ENCODE peak calls at places on chromosomes 7 and 10, in five cellular contexts. R, M, L, G and I are unnamed samples. For H3K9me3, the result is how much of the 10 kb centered on the place peaks cover.

GRCh38 chr10:120414946-120415345 is 42.1 kb upstream of the PLPP4 start:
- DNase-seq in R (no peak), M (no peak), L (no peak), G (no peak), I (no peak)

GRCh38 chr10:2985729-2986232 is 81.6 kb upstream of the PFKP start:
- DNase-seq in R (no peak), M (peak), L (peak), G (no peak), I (no peak)

GRCh38 chr10:122192142-122192541 is 79.0 kb upstream of the BTBD16 start:
- DNase-seq in R (no peak), M (no peak), L (no peak), G (no peak), I (no peak)

GRCh38 chr7:106009511-106010226 is 46.6 kb downstream of the CDHR3 start:
- DNase-seq in R (peak), M (peak), L (peak), G (peak), I (peak)

GRCh38 chr10:3046210-3046779 is 21.1 kb upstream of the PFKP start:
- DNase-seq in R (no peak), M (no peak), L (no peak), G (no peak), I (no peak)

GRCh38 chr10:62244785-62245595 is 23.7 kb downstream of the RTKN2 start:
- DNase-seq in R (peak), M (peak), L (no peak), G (no peak), I (peak)

GRCh38 chr10:5023126-5023701 is 19.6 kb upstream of the AKR1C2 start:
- DNase-seq in R (no peak), M (no peak), L (no peak), G (no peak), I (no peak)

GRCh38 chr10:94680544-94680943 is 3.0 kb upstream of the CYP2C18 start:
- DNase-seq in R (no peak), M (no peak), L (peak), G (no peak), I (no peak)

GRCh38 chr10:670990-671389 is 18.5 kb downstream of the DIP2C start:
- DNase-seq in R (no peak), M (no peak), L (no peak), G (no peak), I (no peak)

GRCh38 chr7:148987751-148988512 is 40.4 kb downstream of the PDIA4 start:
- DNase-seq in R (no peak), M (peak), L (no peak), G (no peak), I (peak)

GRCh38 chr7:94301024-94301588 is 93.6 kb upstream of the COL1A2 start:
- DNase-seq in R (peak), M (peak), L (peak), G (peak), I (peak)

GRCh38 chr7:47423196-47423595 is 158.7 kb downstream of the TNS3 start:
- DNase-seq in R (no peak), M (no peak), L (no peak), G (no peak), I (no peak)

GRCh38 chr7:23654508-23654907 is 25.5 kb upstream of the FAM221A start:
- DNase-seq in R (no peak), M (peak), L (peak), G (no peak), I (peak)

GRCh38 chr10:102109166-102110116 is 10.7 kb downstream of the LDB1 start:
- DNase-seq in R (no peak), M (no peak), L (no peak), G (no peak), I (no peak)

GRCh38 chr7:80147543-80148376 is 13.1 kb downstream of the GNAI1 start:
- DNase-seq in R (no peak), M (peak), L (no peak), G (no peak), I (no peak)

GRCh38 chr7:100544949-100545635 is 6.1 kb downstream of the AGFG2 start:
- DNase-seq in R (peak), M (peak), L (no peak), G (no peak), I (no peak)

GRCh38 chr10:127966875-127967274 is 60.0 kb downstream of the PTPRE start:
- DNase-seq in R (no peak), M (no peak), L (no peak), G (no peak), I (no peak)

GRCh38 chr7:106643189-106643588 is 17.8 kb downstream of the CCDC71L start:
- DNase-seq in R (no peak), M (no peak), L (no peak), G (no peak), I (no peak)

GRCh38 chr10:8375137-8375536 is 320.6 kb downstream of the GATA3 start:
- DNase-seq in R (no peak), M (no peak), L (no peak), G (no peak), I (no peak)

GRCh38 chr7:2554654-2555053 is 670 bp downstream of the BRAT1 start:
- DNase-seq in R (no peak), M (no peak), L (no peak), G (no peak), I (no peak)

GRCh38 chr10:112080284-112080683 is 103.3 kb downstream of the GPAM start:
- DNase-seq in R (no peak), M (no peak), L (no peak), G (no peak), I (no peak)

GRCh38 chr7:117612637-117613036 is 132.8 kb downstream of the CFTR start:
- DNase-seq in R (no peak), M (no peak), L (no peak), G (no peak), I (no peak)

GRCh38 chr7:101993311-101993710 is 175.9 kb downstream of the CUX1 start:
- DNase-seq in R (no peak), M (no peak), L (no peak), G (no peak), I (no peak)

GRCh38 chr7:128166603-128167315 is 74.3 kb upstream of the LEP start:
- DNase-seq in R (no peak), M (no peak), L (no peak), G (peak), I (no peak)

GRCh38 chr10:97182327-97182990 is 3.3 kb downstream of the SLIT1 start:
- DNase-seq in R (no peak), M (no peak), L (no peak), G (no peak), I (no peak)

GRCh38 chr10:104025524-104025923 is 58.6 kb downstream of the SLK start:
- DNase-seq in R (no peak), M (no peak), L (no peak), G (no peak), I (no peak)

GRCh38 chr10:49058341-49059255 is 56.7 kb downstream of the VSTM4 start:
- DNase-seq in R (peak), M (no peak), L (no peak), G (peak), I (no peak)

GRCh38 chr7:97513326-97513725 is 218.6 kb upstream of the TAC1 start:
- DNase-seq in R (no peak), M (no peak), L (no peak), G (no peak), I (no peak)

GRCh38 chr10:77560471-77560870 is 77.1 kb downstream of the KCNMA1 start:
- DNase-seq in R (no peak), M (no peak), L (no peak), G (no peak), I (no peak)

DNA sequence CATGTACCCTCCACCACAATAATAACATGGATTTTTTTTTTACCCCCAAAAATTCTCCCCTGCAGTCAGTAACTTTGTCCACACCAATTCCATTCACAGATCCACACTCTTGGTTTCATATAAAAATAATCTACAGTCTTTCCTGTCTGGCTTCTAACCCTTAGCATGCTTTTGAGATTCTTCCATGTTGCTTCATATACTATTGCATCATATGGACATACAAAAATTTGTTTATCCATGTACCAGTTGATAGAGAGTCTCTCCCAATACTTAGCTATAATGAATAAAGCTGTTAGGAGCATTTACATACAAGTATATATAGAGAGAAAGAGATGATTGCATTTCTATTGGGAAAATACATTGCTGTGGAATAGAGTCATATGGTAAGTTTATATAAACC is 575.0 kb downstream of the XPNPEP1 start:
- DNase-seq in R (no peak), M (peak), L (no peak), G (no peak), I (no peak)
- H3K27ac ChIP-seq in R (no peak), M (no peak), L (no peak), G (no peak), I (no peak)

GRCh38 chr10:114664127-114664526 is 6.1 kb upstream of the ABLIM1 start:
- DNase-seq in R (no peak), M (no peak), L (no peak), G (no peak), I (no peak)

GRCh38 chr10:114663631-114664030 is 5.6 kb upstream of the ABLIM1 start:
- DNase-seq in R (no peak), M (no peak), L (no peak), G (no peak), I (no peak)

GRCh38 chr10:114665406-114665805 is 7.3 kb upstream of the ABLIM1 start:
- DNase-seq in R (no peak), M (no peak), L (no peak), G (no peak), I (no peak)

GRCh38 chr10:114668375-114669080 is 10.5 kb upstream of the ABLIM1 start:
- DNase-seq in R (no peak), M (no peak), L (no peak), G (no peak), I (no peak)

DNA sequence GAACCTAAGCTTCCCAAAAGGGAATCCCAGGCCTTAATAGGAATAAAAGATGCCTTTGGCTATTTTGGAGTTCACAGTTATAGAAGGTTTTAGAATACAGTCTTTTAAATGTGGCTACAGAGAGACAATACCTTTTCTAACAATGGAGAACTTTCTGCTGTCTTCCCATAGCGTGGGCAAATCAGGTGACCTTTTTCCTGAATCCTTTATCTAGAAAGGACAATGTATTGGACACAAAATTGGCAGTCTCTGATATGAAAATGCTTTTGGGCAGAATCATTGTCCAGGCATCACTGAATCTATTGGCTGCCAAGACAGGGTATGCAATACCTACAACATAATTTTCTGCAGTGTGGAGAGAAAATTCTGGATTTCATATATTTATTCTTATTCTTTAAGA is 7.8 kb upstream of the ABLIM1 start:
- DNase-seq in R (no peak), M (no peak), L (no peak), G (no peak), I (no peak)
- H3K9me3 ChIP-seq in R (under half), M (under half), L (under half), G (under half), I (under half)

GRCh38 chr7:45055594-45056219 is 33.1 kb downstream of the NACAD start:
- DNase-seq in R (no peak), M (no peak), L (no peak), G (no peak), I (no peak)
- TF ChIP-seq POLR2A in R (no peak), M (no peak), L (no peak), G (no peak), I (no peak)

DNA sequence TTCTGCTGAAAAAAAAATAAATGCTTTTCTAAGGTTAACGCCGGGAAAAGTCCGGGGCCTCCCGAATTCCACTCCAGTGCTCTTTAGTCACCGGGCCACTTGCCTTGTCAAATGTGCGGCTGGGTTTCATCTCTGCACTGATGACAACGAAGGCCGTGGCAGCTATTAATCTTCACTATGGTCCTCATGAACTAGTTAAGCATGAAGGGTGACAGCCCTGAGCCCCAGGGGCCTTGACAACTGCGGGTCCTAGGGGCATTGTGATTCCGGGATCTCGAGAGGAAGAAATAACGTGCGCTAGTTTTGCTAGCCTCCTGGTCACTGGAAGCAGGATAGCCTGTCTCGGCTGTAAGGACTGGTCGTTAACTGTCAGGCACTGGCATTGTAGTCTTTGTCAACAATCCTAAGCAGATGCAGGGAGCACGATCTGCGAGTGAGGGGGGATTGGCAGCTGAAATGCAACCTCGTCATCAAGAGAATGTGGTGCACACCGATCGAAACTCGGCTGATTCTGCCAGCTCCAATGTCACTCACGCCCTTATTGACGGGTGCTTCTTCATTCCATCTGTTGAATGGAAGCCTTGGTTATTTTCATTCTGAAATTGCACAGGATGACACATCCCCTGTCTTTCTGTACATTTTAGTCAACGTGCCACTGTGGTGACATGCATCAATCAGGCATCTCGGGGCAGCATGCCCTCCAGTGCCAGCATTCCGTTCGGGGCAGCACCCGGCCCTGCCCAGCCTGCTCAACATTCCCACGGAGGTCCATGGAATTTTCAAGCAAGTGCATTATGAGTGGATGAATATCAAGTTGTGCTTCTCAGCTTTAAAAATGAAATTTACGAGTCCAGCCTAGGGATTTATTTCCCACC is 51.5 kb upstream of the MGMT start:
- DNase-seq in R (no peak), M (no peak), L (no peak), G (no peak), I (no peak)
- H3K27ac ChIP-seq in R (no peak), M (no peak), L (no peak), G (no peak), I (no peak)

GRCh38 chr10:35438718-35439117 is 102.4 kb downstream of the CCNY start:
- DNase-seq in R (no peak), M (no peak), L (no peak), G (no peak), I (no peak)
- H3K9me3 ChIP-seq in R (under half), M (under half), L (under half), G (under half), I (under half)

DNA sequence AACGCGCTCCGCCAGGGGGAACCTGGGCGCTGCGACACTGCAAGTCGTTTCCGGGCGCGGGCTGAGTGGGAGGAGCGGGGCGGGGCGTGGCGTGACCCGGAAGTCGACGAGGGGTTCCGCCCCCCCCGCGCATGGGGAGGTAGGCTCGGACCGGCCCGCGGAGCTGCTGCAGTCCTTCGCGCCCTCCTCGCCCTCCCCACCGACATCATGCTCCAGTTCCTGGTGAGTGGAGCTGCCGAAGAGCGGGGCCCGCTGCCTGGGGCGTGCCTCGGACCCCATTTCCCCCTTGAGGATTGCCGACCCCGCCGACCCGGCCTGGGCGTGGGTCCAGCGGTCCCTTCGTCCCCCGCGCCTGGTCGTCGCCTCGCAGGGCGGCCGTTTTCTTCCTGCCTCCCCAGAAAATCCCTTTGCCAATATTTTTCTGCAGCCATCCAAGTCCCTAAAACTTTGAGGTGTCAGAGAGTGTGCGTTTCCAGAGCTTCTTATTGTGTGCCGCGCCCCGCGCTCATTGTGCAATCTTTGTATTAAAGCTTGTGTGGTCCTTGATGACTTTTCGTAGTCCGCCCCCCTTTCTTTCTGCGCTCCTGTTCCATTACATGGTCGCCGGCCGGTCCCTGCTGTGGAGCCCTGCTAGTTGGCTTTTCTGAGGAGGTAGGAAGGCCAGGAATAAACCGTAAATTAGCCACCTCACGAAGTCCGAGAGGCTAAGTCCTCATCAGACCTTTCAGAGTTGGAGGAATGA is at the start of gene STMP1:
- DNase-seq in R (peak), M (peak), L (peak), G (peak), I (peak)
- TF ChIP-seq POLR2A in R (peak), M (peak), L (peak), G (peak), I (peak)

GRCh38 chr7:147639037-147639436 is 951.5 kb upstream of the C7orf33 start:
- DNase-seq in R (no peak), M (no peak), L (no peak), G (no peak), I (no peak)

GRCh38 chr7:147635288-147635687 is 955.3 kb upstream of the C7orf33 start:
- DNase-seq in R (no peak), M (no peak), L (no peak), G (no peak), I (no peak)

GRCh38 chr7:147636553-147636952 is 954.0 kb upstream of the C7orf33 start:
- DNase-seq in R (no peak), M (no peak), L (no peak), G (no peak), I (no peak)

GRCh38 chr7:147640821-147641220 is 949.7 kb upstream of the C7orf33 start:
- DNase-seq in R (no peak), M (no peak), L (no peak), G (no peak), I (peak)

GRCh38 chr7:147638566-147638965 is 952.0 kb upstream of the C7orf33 start:
- DNase-seq in R (no peak), M (no peak), L (no peak), G (no peak), I (no peak)
- H3K27ac ChIP-seq in R (no peak), M (no peak), L (no peak), G (no peak), I (no peak)

DNA sequence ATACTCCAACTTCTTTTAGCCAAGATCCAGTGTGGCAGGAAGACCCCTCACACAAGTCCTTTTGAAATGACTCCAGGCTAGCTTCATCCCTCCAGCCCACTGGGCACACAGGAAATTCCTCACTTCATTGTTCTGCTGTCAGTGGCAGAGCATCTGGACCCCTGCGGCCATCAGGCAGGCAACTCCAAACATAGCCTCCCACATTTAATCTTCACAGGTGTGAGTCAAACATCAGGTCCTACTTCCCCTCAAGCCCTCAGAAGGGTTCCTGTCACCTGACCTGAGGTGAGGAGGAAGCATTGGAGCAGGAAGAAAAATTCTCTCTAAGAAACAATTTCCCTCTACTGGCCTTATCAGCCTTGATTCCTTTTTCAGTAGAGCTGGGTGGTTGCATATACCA is 51.1 kb upstream of the C1GALT1 start:
- DNase-seq in R (no peak), M (no peak), L (no peak), G (no peak), I (no peak)
- H3K9me3 ChIP-seq in R (under half), M (under half), L (under half), G (under half), I (under half)

GRCh38 chr7:151410405-151411390 is 860 bp upstream of the WDR86 start:
- DNase-seq in R (no peak), M (no peak), L (no peak), G (no peak), I (peak)

GRCh38 chr7:151409555-151410404 is at the start of gene WDR86:
- DNase-seq in R (no peak), M (no peak), L (no peak), G (no peak), I (no peak)

GRCh38 chr7:151413241-151413640 is 3.4 kb upstream of the WDR86 start:
- DNase-seq in R (no peak), M (no peak), L (no peak), G (no peak), I (no peak)

GRCh38 chr7:151412318-151412717 is 2.5 kb upstream of the WDR86 start:
- DNase-seq in R (no peak), M (no peak), L (no peak), G (no peak), I (no peak)

GRCh38 chr7:151411551-151411950 is 1.7 kb upstream of the WDR86 start:
- DNase-seq in R (no peak), M (no peak), L (no peak), G (no peak), I (no peak)
- TF ChIP-seq POLR2A in R (no peak), M (no peak), L (no peak), G (no peak), I (no peak)

GRCh38 chr10:80158598-80159127 is 26.1 kb downstream of the PLAC9 start:
- DNase-seq in R (peak), M (peak), L (peak), G (peak), I (peak)
- H3K27ac ChIP-seq in R (peak), M (peak), L (peak), G (peak), I (peak)